ENCODE peak calls at places on chromosome 3, in seven cellular contexts. A, K, B, X, S, Y and C are unnamed samples.

GRCh38 chr3:16538505-16538904 is 25.0 kb upstream of the RFTN1 start:
- DNase-seq in B (no peak), S (no peak), A (no peak), X (no peak), K (no peak), Y (no peak), C (no peak)

GRCh38 chr3:126035362-126036050 is 48.4 kb downstream of the SLC41A3 start:
- DNase-seq in A (no peak), X (no peak), B (no peak), K (no peak), Y (no peak), S (no peak), C (no peak)

GRCh38 chr3:190225186-190225692 is 97.0 kb downstream of the CLDN1 start:
- DNase-seq in X (no peak), S (peak; percentile 38), A (no peak), Y (no peak), K (no peak), B (peak; percentile 42), C (no peak)

GRCh38 chr3:155449613-155450267 is 156.3 kb upstream of the STRIT1 start:
- DNase-seq in S (no peak), X (no peak), Y (no peak), A (no peak), K (no peak), B (no peak), C (no peak)

GRCh38 chr3:194272861-194273266 is 78.3 kb downstream of the CPN2 start:
- DNase-seq in K (no peak), S (no peak), X (no peak), A (peak; percentile 14), B (no peak), Y (peak; percentile 86), C (peak; percentile 20)

GRCh38 chr3:50428007-50428633 is 68.8 kb upstream of the TMEM115 start:
- DNase-seq in A (no peak), S (peak; percentile 34), Y (no peak), X (no peak), B (no peak), K (no peak), C (no peak)

GRCh38 chr3:119620899-119621298 is 23.2 kb downstream of the PLA1A start:
- DNase-seq in Y (no peak), B (no peak), A (no peak), K (no peak), S (no peak), X (no peak), C (no peak)

GRCh38 chr3:127791221-127791913 is 30.9 kb downstream of the MGLL start:
- DNase-seq in B (peak; percentile 90), X (no peak), Y (peak; percentile 97), S (peak; percentile 38), K (no peak), A (no peak), C (no peak)

GRCh38 chr3:184523825-184524615 is 37.6 kb upstream of the EPHB3 start:
- DNase-seq in S (peak; percentile 76), X (no peak), K (no peak), Y (peak; percentile 69), B (peak; percentile 67), A (no peak), C (no peak)

GRCh38 chr3:133414021-133414392 is 14.2 kb downstream of the BFSP2 start:
- DNase-seq in B (no peak), X (no peak), A (no peak), S (no peak), K (no peak), Y (no peak), C (no peak)

GRCh38 chr3:151918253-151919029 is 45.0 kb downstream of the SUCNR1 start:
- DNase-seq in B (peak; percentile 75), S (peak; percentile 80), X (no peak), A (no peak), Y (no peak), K (no peak), C (no peak)